ENCODE peak calls at places on chromosome 22, in nine cellular contexts. One of them, this sample, is unnamed.

GRCh38 chr22:38935023-38935422 is 22.4 kb upstream of the APOBEC3A start:
- DNase-seq in globus pallidus: no peak
- DNase-seq in psoas muscle: no peak
- DNase-seq in hepatocyte: no peak
- DNase-seq in NCI-H187 treated with DMSO at 0.1 percent for 48 hours: no peak
- DNase-seq in GM04504: no peak
- DNase-seq in effector CD4-positive, alpha-beta T cell: no peak
- DNase-seq in ecto neural progenitor cell: no peak
- DNase-seq in naive thymus-derived CD8-positive, alpha-beta T cell: no peak
- DNase-seq in this sample: no peak

GRCh38 chr22:48104786-48105185 is 1342.3 kb downstream of the TBC1D22A start:
- DNase-seq in effector CD4-positive, alpha-beta T cell: no peak
- DNase-seq in psoas muscle: no peak
- DNase-seq in globus pallidus: no peak
- DNase-seq in naive thymus-derived CD8-positive, alpha-beta T cell: no peak
- DNase-seq in GM04504: no peak
- DNase-seq in hepatocyte: no peak
- DNase-seq in NCI-H187 treated with DMSO at 0.1 percent for 48 hours: no peak
- DNase-seq in ecto neural progenitor cell: peak; percentile 24
- DNase-seq in this sample: no peak

GRCh38 chr22:50201191-50202129 is 649 bp downstream of the SELENOO start:
- DNase-seq in NCI-H187 treated with DMSO at 0.1 percent for 48 hours: no peak
- DNase-seq in globus pallidus: no peak
- DNase-seq in naive thymus-derived CD8-positive, alpha-beta T cell: no peak
- DNase-seq in ecto neural progenitor cell: no peak
- DNase-seq in GM04504: no peak
- DNase-seq in hepatocyte: peak; percentile 68
- DNase-seq in psoas muscle: no peak
- DNase-seq in effector CD4-positive, alpha-beta T cell: no peak
- DNase-seq in this sample: peak; percentile 58

GRCh38 chr22:49627217-49628181 is 200.2 kb downstream of the BRD1 start:
- DNase-seq in psoas muscle: no peak
- DNase-seq in effector CD4-positive, alpha-beta T cell: no peak
- DNase-seq in naive thymus-derived CD8-positive, alpha-beta T cell: no peak
- DNase-seq in ecto neural progenitor cell: no peak
- DNase-seq in NCI-H187 treated with DMSO at 0.1 percent for 48 hours: no peak
- DNase-seq in hepatocyte: no peak
- DNase-seq in globus pallidus: peak; percentile 7
- DNase-seq in GM04504: no peak
- DNase-seq in this sample: no peak

GRCh38 chr22:19039448-19039780 is 82.8 kb downstream of the DGCR2 start:
- DNase-seq in naive thymus-derived CD8-positive, alpha-beta T cell: no peak
- DNase-seq in psoas muscle: no peak
- DNase-seq in NCI-H187 treated with DMSO at 0.1 percent for 48 hours: no peak
- DNase-seq in ecto neural progenitor cell: no peak
- DNase-seq in globus pallidus: no peak
- DNase-seq in hepatocyte: no peak
- DNase-seq in effector CD4-positive, alpha-beta T cell: no peak
- DNase-seq in GM04504: no peak
- DNase-seq in this sample: no peak

GRCh38 chr22:29259253-29259899 is 8.4 kb downstream of the RHBDD3 start:
- DNase-seq in GM04504: no peak
- DNase-seq in naive thymus-derived CD8-positive, alpha-beta T cell: no peak
- DNase-seq in hepatocyte: no peak
- DNase-seq in effector CD4-positive, alpha-beta T cell: no peak
- DNase-seq in ecto neural progenitor cell: no peak
- DNase-seq in NCI-H187 treated with DMSO at 0.1 percent for 48 hours: no peak
- DNase-seq in psoas muscle: no peak
- DNase-seq in globus pallidus: no peak
- DNase-seq in this sample: peak; percentile 25

GRCh38 chr22:24200616-24201212 is 19.4 kb downstream of the SUSD2 start:
- DNase-seq in psoas muscle: no peak
- DNase-seq in effector CD4-positive, alpha-beta T cell: no peak
- DNase-seq in GM04504: no peak
- DNase-seq in ecto neural progenitor cell: no peak
- DNase-seq in hepatocyte: no peak
- DNase-seq in NCI-H187 treated with DMSO at 0.1 percent for 48 hours: no peak
- DNase-seq in globus pallidus: no peak
- DNase-seq in naive thymus-derived CD8-positive, alpha-beta T cell: no peak
- DNase-seq in this sample: no peak

GRCh38 chr22:50445071-50445879 is 29.6 kb downstream of the SBF1 start:
- DNase-seq in ecto neural progenitor cell: no peak
- DNase-seq in effector CD4-positive, alpha-beta T cell: peak; percentile 20
- DNase-seq in NCI-H187 treated with DMSO at 0.1 percent for 48 hours: no peak
- DNase-seq in naive thymus-derived CD8-positive, alpha-beta T cell: peak; percentile 54
- DNase-seq in psoas muscle: peak; percentile 23
- DNase-seq in GM04504: no peak
- DNase-seq in hepatocyte: no peak
- DNase-seq in globus pallidus: peak; percentile 29
- DNase-seq in this sample: no peak

GRCh38 chr22:44473166-44473565 is 24.9 kb downstream of the RTL6 start:
- DNase-seq in psoas muscle: no peak
- DNase-seq in ecto neural progenitor cell: no peak
- DNase-seq in GM04504: no peak
- DNase-seq in hepatocyte: no peak
- DNase-seq in globus pallidus: no peak
- DNase-seq in naive thymus-derived CD8-positive, alpha-beta T cell: no peak
- DNase-seq in NCI-H187 treated with DMSO at 0.1 percent for 48 hours: no peak
- DNase-seq in effector CD4-positive, alpha-beta T cell: no peak
- DNase-seq in this sample: no peak

GRCh38 chr22:38336699-38337098 is 19.5 kb upstream of the CSNK1E start:
- DNase-seq in naive thymus-derived CD8-positive, alpha-beta T cell: no peak
- DNase-seq in ecto neural progenitor cell: no peak
- DNase-seq in globus pallidus: no peak
- DNase-seq in GM04504: no peak
- DNase-seq in hepatocyte: no peak
- DNase-seq in psoas muscle: no peak
- DNase-seq in effector CD4-positive, alpha-beta T cell: no peak
- DNase-seq in NCI-H187 treated with DMSO at 0.1 percent for 48 hours: no peak
- DNase-seq in this sample: no peak

GRCh38 chr22:48699531-48699930 is 1128.1 kb downstream of the BRD1 start:
- DNase-seq in effector CD4-positive, alpha-beta T cell: no peak
- DNase-seq in hepatocyte: no peak
- DNase-seq in ecto neural progenitor cell: no peak
- DNase-seq in globus pallidus: no peak
- DNase-seq in naive thymus-derived CD8-positive, alpha-beta T cell: no peak
- DNase-seq in GM04504: no peak
- DNase-seq in NCI-H187 treated with DMSO at 0.1 percent for 48 hours: no peak
- DNase-seq in psoas muscle: no peak
- DNase-seq in this sample: no peak

GRCh38 chr22:36355362-36355761 is 32.4 kb downstream of the MYH9 start:
- DNase-seq in naive thymus-derived CD8-positive, alpha-beta T cell: no peak
- DNase-seq in effector CD4-positive, alpha-beta T cell: no peak
- DNase-seq in psoas muscle: no peak
- DNase-seq in hepatocyte: no peak
- DNase-seq in NCI-H187 treated with DMSO at 0.1 percent for 48 hours: no peak
- DNase-seq in ecto neural progenitor cell: no peak
- DNase-seq in globus pallidus: no peak
- DNase-seq in GM04504: no peak
- DNase-seq in this sample: no peak

GRCh38 chr22:32313532-32313931 is 44.1 kb upstream of the RFPL3 start:
- DNase-seq in naive thymus-derived CD8-positive, alpha-beta T cell: no peak
- DNase-seq in hepatocyte: no peak
- DNase-seq in GM04504: no peak
- DNase-seq in psoas muscle: no peak
- DNase-seq in NCI-H187 treated with DMSO at 0.1 percent for 48 hours: no peak
- DNase-seq in effector CD4-positive, alpha-beta T cell: no peak
- DNase-seq in globus pallidus: no peak
- DNase-seq in ecto neural progenitor cell: no peak
- DNase-seq in this sample: no peak

GRCh38 chr22:27420817-27421361 is 380.7 kb downstream of the MN1 start:
- DNase-seq in NCI-H187 treated with DMSO at 0.1 percent for 48 hours: no peak
- DNase-seq in naive thymus-derived CD8-positive, alpha-beta T cell: no peak
- DNase-seq in hepatocyte: peak; percentile 60
- DNase-seq in ecto neural progenitor cell: no peak
- DNase-seq in effector CD4-positive, alpha-beta T cell: no peak
- DNase-seq in GM04504: peak; percentile 64
- DNase-seq in globus pallidus: peak; percentile 49
- DNase-seq in psoas muscle: peak; percentile 75
- DNase-seq in this sample: peak; percentile 69

GRCh38 chr22:34943830-34944229 is 122.1 kb upstream of the ISX start:
- DNase-seq in effector CD4-positive, alpha-beta T cell: no peak
- DNase-seq in ecto neural progenitor cell: no peak
- DNase-seq in globus pallidus: no peak
- DNase-seq in naive thymus-derived CD8-positive, alpha-beta T cell: no peak
- DNase-seq in NCI-H187 treated with DMSO at 0.1 percent for 48 hours: no peak
- DNase-seq in hepatocyte: no peak
- DNase-seq in psoas muscle: no peak
- DNase-seq in GM04504: no peak
- DNase-seq in this sample: no peak